ENCODE peak calls at places on chromosomes 2 and 18, in four cellular contexts. M, K, D and S are unnamed samples.

GRCh38 chr18:34590503-34590902 is 119.6 kb upstream of the DTNA start:
- DNase-seq in M (no peak), K (no peak), D (no peak), S (no peak)

GRCh38 chr18:64330161-64330560 is 181.3 kb upstream of the LINC00305 start:
- DNase-seq in M (no peak), K (no peak), D (no peak), S (no peak)

GRCh38 chr2:162071016-162071415 is 3.0 kb downstream of the DPP4 start:
- DNase-seq in M (no peak), K (no peak), D (no peak), S (no peak)

GRCh38 chr2:134399096-134399495 is 145.2 kb downstream of the MGAT5 start:
- DNase-seq in M (no peak), K (no peak), D (no peak), S (no peak)

GRCh38 chr18:23599809-23600208 is 13.5 kb upstream of the NPC1 start:
- DNase-seq in M (no peak), K (no peak), D (no peak), S (no peak)

GRCh38 chr2:27901219-27901618 is 10.7 kb downstream of the BABAM2 start:
- DNase-seq in M (no peak), K (no peak), D (no peak), S (no peak)

GRCh38 chr18:23921716-23922285 is 92.8 kb upstream of the TTC39C start:
- DNase-seq in M (no peak), K (no peak), D (no peak), S (no peak)

GRCh38 chr2:65018141-65018582 is 29.0 kb downstream of the SLC1A4 start:
- DNase-seq in M (no peak), K (no peak), D (no peak), S (no peak)

GRCh38 chr2:143725425-143725824 is 596.2 kb downstream of the ARHGAP15 start:
- DNase-seq in M (no peak), K (no peak), D (no peak), S (no peak)

GRCh38 chr2:218129756-218130155 is 3.9 kb downstream of the CXCR2 start:
- DNase-seq in M (no peak), K (no peak), D (no peak), S (no peak)

GRCh38 chr2:119028327-119029174 is 86.6 kb downstream of the MARCO start:
- DNase-seq in M (peak; percentile 45), K (peak; percentile 84), D (no peak), S (peak; percentile 39)
- TF ChIP-seq CTCF in M (peak; percentile 70), K (peak; percentile 59), D (peak; percentile 45), S (peak; percentile 47)

GRCh38 chr2:163198007-163198406 is 359.4 kb upstream of the KCNH7 start:
- DNase-seq in M (no peak), K (no peak), D (no peak), S (no peak)
- TF ChIP-seq TCF12 in M (no peak), K (no peak), D (no peak), S (no peak)

GRCh38 chr2:13581471-13581870 is 864.7 kb downstream of the TRIB2 start:
- DNase-seq in M (no peak), K (peak; percentile 70), D (no peak), S (no peak)
- TF ChIP-seq CTCF in M (no peak), K (peak; percentile 73), D (no peak), S (peak; percentile 37)

GRCh38 chr18:48724939-48725338 is 186.1 kb downstream of the CTIF start:
- DNase-seq in M (no peak), K (no peak), D (peak; percentile 35), S (no peak)

GRCh38 chr18:48723837-48724236 is 185.0 kb downstream of the CTIF start:
- DNase-seq in M (no peak), K (no peak), D (peak; percentile 50), S (no peak)

GRCh38 chr18:48724455-48724854 is 185.6 kb downstream of the CTIF start:
- DNase-seq in M (no peak), K (no peak), D (no peak), S (no peak)

GRCh38 chr18:48727685-48728084 is 188.9 kb downstream of the CTIF start:
- DNase-seq in M (no peak), K (no peak), D (no peak), S (no peak)

GRCh38 chr18:48725596-48725995 is 186.8 kb downstream of the CTIF start:
- DNase-seq in M (no peak), K (no peak), D (no peak), S (no peak)
- TF ChIP-seq TCF12 in M (no peak), K (no peak), D (no peak), S (no peak)

DNA sequence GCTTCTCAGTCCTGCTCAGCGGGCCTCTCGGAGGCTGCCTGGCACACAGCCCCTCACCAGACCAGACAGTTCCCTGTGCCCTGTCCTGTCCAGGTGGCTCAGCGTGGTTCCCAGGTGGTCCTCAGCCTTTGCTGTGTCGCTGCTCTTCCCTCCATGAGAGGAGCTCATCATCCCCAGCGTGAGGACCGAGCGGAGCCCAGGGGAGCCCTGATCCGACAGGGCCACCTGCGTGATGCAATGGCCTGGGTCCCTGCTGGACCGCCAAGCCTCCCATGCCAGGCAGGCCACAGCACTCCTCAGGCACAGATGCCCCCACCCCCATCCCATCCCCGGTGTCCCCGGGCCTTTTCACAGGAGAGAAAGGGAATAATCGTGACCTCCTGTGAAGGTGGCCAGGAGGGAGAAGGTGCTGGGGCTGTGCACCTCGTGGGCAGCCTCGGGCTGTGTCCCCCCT is 4.3 kb downstream of the GPC1 start:
- DNase-seq in M (no peak), K (no peak), D (no peak), S (no peak)
- TF ChIP-seq CTCF in M (no peak), K (no peak), D (no peak), S (no peak)

GRCh38 chr2:232124309-232124708 is 162.8 kb downstream of the DIS3L2 start:
- DNase-seq in M (no peak), K (no peak), D (no peak), S (no peak)

GRCh38 chr2:232126301-232127085 is 165.0 kb downstream of the DIS3L2 start:
- DNase-seq in M (no peak), K (no peak), D (no peak), S (no peak)

GRCh38 chr2:232132179-232132578 is 170.7 kb downstream of the DIS3L2 start:
- DNase-seq in M (no peak), K (no peak), D (no peak), S (no peak)

GRCh38 chr2:232133078-232133477 is 171.6 kb downstream of the DIS3L2 start:
- DNase-seq in M (peak; percentile 13), K (no peak), D (no peak), S (no peak)

DNA sequence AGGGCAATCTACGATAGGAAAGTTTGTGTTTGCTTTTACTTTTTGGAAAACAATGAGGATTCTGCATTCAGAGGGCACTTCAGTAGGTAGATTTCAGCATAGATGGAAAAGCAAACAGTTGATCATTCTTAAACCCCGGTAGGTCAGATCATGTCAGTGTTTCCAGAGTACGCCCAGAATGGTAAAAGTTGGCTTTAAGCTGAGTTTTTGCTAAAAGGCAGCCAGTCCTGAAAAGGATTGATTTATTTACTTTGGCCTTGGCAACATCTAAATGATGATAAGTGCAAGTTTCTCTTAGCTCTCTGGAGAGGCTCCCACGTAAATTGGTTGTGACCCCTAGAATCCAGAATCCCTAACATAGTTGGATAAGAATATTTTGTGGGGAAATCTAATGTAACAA is 168.0 kb downstream of the DIS3L2 start:
- DNase-seq in M (peak; percentile 8), K (no peak), D (no peak), S (no peak)
- TF ChIP-seq TCF12 in M (no peak), K (no peak), D (no peak), S (no peak)

DNA sequence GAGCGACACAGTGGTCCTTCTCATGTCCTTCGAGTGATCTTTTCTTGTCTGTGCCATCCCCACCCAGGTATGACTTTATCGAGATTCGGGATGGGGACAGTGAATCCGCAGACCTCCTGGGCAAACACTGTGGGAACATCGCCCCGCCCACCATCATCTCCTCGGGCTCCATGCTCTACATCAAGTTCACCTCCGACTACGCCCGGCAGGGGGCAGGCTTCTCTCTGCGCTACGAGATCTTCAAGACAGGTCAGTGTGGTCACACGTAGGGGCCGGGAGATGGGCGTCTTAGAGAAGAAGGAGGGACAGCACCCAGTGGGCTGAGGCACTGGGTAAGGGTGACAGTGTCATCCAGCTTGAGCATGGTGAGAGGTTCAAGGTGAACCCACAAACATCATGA is 33.8 kb downstream of the NRP2 start:
- DNase-seq in M (no peak), K (no peak), D (no peak), S (no peak)
- TF ChIP-seq CTCF in M (peak; percentile 60), K (peak; percentile 31), D (no peak), S (no peak)

GRCh38 chr2:195657634-195658540 is 861 bp downstream of the SLC39A10 start:
- DNase-seq in M (peak; percentile 80), K (peak; percentile 68), D (no peak), S (peak; percentile 61)

GRCh38 chr2:195659114-195659513 is 2.1 kb downstream of the SLC39A10 start:
- DNase-seq in M (no peak), K (no peak), D (no peak), S (no peak)

GRCh38 chr2:195656859-195657633 is at the start of gene SLC39A10:
- DNase-seq in M (peak; percentile 98), K (peak; percentile 99), D (peak; percentile 93), S (peak; percentile 91)

GRCh38 chr2:195660265-195660890 is 3.4 kb downstream of the SLC39A10 start:
- DNase-seq in M (peak; percentile 65), K (peak; percentile 79), D (no peak), S (peak; percentile 50)

DNA sequence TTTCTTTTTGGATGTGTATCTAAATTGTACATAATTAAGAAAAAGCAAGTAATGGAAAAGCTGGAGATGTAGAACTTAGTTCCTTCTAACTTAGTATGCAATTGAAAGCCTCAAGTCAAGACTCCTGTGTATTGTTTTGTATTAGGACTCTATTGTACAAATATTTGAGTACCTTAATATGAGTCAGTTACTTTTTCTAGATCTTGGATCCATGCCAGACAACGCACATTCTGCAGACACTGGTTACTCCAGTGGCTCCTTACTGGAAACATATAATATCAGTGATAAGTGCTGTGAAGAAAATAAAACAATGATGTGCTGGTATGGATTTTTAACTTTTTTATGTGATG is 1.5 kb downstream of the SLC39A10 start:
- DNase-seq in M (peak; percentile 81), K (no peak), D (no peak), S (peak; percentile 10)
- TF ChIP-seq TCF12 in M (no peak), K (no peak), D (no peak), S (peak; percentile 59)